ENCODE peak calls at places on chromosome 10, in six cellular contexts. C, R, B, L, Q and V are unnamed samples.
A peak's percentile ranks its signal among the peaks of the same experiment; 100 is the strongest.

GRCh38 chr10:5447071-5447470 is 34.7 kb downstream of the NET1 start:
- DNase-seq in C (no peak), R (no peak), B (peak; percentile 35), L (no peak), Q (no peak), V (no peak)

GRCh38 chr10:73905256-73906018 is 5.5 kb upstream of the PLAU start:
- DNase-seq in C (no peak), R (no peak), B (no peak), L (peak; percentile 95), Q (no peak), V (no peak)

GRCh38 chr10:3887885-3888476 is 103.0 kb upstream of the KLF6 start:
- DNase-seq in C (no peak), R (peak; percentile 83), B (peak; percentile 78), L (peak; percentile 64), Q (peak; percentile 50), V (peak; percentile 96)

GRCh38 chr10:17100586-17100985 is 29.0 kb downstream of the CUBN start:
- DNase-seq in C (no peak), R (no peak), B (no peak), L (no peak), Q (no peak), V (no peak)

GRCh38 chr10:51010977-51011376 is 63.3 kb upstream of the PRKG1 start:
- DNase-seq in C (peak; percentile 47), R (no peak), B (peak; percentile 63), L (peak; percentile 93), Q (no peak), V (no peak)

GRCh38 chr10:110008518-110009339 is 945 bp downstream of the ADD3 start:
- DNase-seq in C (peak; percentile 81), R (no peak), B (no peak), L (peak; percentile 59), Q (peak; percentile 25), V (no peak)

GRCh38 chr10:78907458-78908211 is 161.1 kb upstream of the ZMIZ1 start:
- DNase-seq in C (no peak), R (peak; percentile 56), B (no peak), L (no peak), Q (no peak), V (no peak)

GRCh38 chr10:128130051-128130450 is 3.8 kb upstream of the MKI67 start:
- DNase-seq in C (no peak), R (no peak), B (no peak), L (no peak), Q (no peak), V (no peak)

GRCh38 chr10:43873717-43874116 is 225.0 kb upstream of the ZNF32 start:
- DNase-seq in C (no peak), R (no peak), B (no peak), L (no peak), Q (no peak), V (no peak)

GRCh38 chr10:34813626-34814227 is 1.4 kb downstream of the PARD3 start:
- DNase-seq in C (no peak), R (no peak), B (peak; percentile 30), L (peak; percentile 83), Q (peak; percentile 24), V (peak; percentile 45)

GRCh38 chr10:71713135-71714040 is 6.2 kb downstream of the C10orf105 start:
- DNase-seq in C (peak; percentile 49), R (peak; percentile 96), B (peak; percentile 79), L (no peak), Q (peak; percentile 77), V (peak; percentile 34)

GRCh38 chr10:79246209-79246581 is 101.1 kb upstream of the PPIF start:
- DNase-seq in C (no peak), R (peak; percentile 92), B (no peak), L (no peak), Q (no peak), V (no peak)

GRCh38 chr10:10460452-10460851 is 557.2 kb upstream of the CELF2 start:
- DNase-seq in C (no peak), R (no peak), B (peak; percentile 32), L (no peak), Q (no peak), V (no peak)

GRCh38 chr10:29621161-29621560 is 13.6 kb downstream of the SVIL start:
- DNase-seq in C (no peak), R (peak; percentile 66), B (no peak), L (no peak), Q (no peak), V (peak; percentile 77)

GRCh38 chr10:580796-581195 is 108.7 kb downstream of the DIP2C start:
- DNase-seq in C (no peak), R (no peak), B (peak; percentile 96), L (peak; percentile 67), Q (no peak), V (peak; percentile 85)

GRCh38 chr10:132616170-132616994 is 78.8 kb downstream of the INPP5A start:
- DNase-seq in C (no peak), R (no peak), B (no peak), L (no peak), Q (no peak), V (no peak)

GRCh38 chr10:120493411-120494312 is 36.6 kb downstream of the PLPP4 start:
- DNase-seq in C (no peak), R (no peak), B (no peak), L (no peak), Q (no peak), V (no peak)

GRCh38 chr10:131074682-131075081 is 236.8 kb downstream of the TCERG1L start:
- DNase-seq in C (no peak), R (no peak), B (no peak), L (no peak), Q (no peak), V (no peak)

GRCh38 chr10:93600446-93600860 is 582 bp downstream of the RBP4 start:
- DNase-seq in C (no peak), R (no peak), B (no peak), L (no peak), Q (no peak), V (no peak)

GRCh38 chr10:77925795-77926565 is 575 bp downstream of the DLG5 start:
- DNase-seq in C (no peak), R (peak; percentile 86), B (peak; percentile 28), L (peak; percentile 85), Q (peak; percentile 63), V (no peak)

GRCh38 chr10:19250542-19250941 is 201.9 kb downstream of the MALRD1 start:
- DNase-seq in C (no peak), R (no peak), B (peak; percentile 91), L (peak; percentile 20), Q (no peak), V (peak; percentile 1)

DNA sequence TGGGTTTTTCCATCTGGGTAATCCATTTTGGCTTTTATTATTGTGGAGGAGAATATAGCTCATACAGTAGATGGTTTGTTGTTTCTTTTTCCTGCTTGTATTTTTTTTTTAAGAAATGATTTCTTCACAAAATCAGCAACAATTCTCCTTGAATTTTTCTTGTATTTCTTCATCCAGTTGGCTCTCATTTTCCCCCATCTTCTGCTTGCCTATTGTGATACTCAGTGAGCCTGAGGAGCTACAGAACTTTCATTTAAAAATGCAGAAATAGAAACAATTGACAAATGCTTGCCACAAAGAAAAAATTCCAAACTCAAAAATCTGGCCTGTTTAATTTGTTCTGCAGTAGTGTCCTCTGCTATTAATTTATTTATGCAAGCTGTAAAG is 90.4 kb upstream of the OIT3 start:
- DNase-seq in C (no peak), R (no peak), B (no peak), L (no peak), Q (no peak), V (no peak)
- H3K4me3 ChIP-seq in C (no peak overlapping the region), R (no peak overlapping the region), B (peak overlapping the region; percentile 7), L (peak overlapping the region; percentile 32), Q (no peak overlapping the region), V (no peak overlapping the region)

DNA sequence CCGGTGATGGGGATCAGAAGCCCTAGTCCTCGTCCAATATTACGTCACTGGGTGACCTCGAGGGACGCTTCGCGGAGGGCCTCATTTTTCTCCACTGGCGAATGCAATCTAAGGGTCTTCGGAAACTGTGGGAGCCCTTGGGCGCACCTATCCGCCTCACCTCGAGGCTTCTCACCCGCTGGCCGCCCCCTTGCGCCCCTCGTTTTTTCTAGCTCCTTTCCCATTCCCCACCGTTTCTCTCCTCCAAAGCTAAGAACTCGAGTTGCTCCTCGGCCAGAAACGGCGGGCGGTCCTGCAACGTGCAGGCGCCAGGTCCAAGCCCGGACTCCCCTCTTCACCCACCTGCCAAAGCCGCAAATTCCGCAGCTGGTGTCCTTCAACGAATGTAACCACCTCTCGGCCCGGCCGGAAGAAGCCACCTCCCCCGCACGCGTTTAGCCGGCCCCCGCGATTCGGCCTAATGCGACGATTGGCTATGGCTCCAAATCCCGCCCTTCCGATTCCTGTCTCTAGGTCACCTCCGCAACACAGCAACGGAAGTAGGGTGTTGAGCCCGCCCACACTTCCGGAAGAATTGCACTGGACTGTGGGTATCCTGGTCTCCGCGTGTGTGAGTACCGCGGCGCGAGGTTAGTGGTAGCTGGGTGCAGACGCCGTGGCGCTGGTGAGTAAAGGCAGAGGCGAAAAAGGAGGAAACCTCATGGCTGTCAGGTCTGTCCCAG is at the start of the genes ATP5MK and PDCD11:
- DNase-seq in C (peak; percentile 99), R (peak; percentile 98), B (peak; percentile 96), L (peak; percentile 95), Q (peak; percentile 89), V (peak; percentile 99)
- TF ChIP-seq CTCF in C (no peak), R (no peak), B (peak; percentile 25), L (no peak), Q (no peak), V (peak; percentile 51)

GRCh38 chr10:91607661-91608442 is 25.0 kb downstream of the PPP1R3C start:
- DNase-seq in C (no peak), R (no peak), B (no peak), L (no peak), Q (no peak), V (peak; percentile 25)

GRCh38 chr10:91614254-91614624 is 18.6 kb downstream of the PPP1R3C start:
- DNase-seq in C (no peak), R (no peak), B (peak; percentile 89), L (peak; percentile 62), Q (no peak), V (peak; percentile 77)

GRCh38 chr10:91613411-91614253 is 19.2 kb downstream of the PPP1R3C start:
- DNase-seq in C (no peak), R (no peak), B (peak; percentile 96), L (peak; percentile 93), Q (peak; percentile 40), V (peak; percentile 98)

GRCh38 chr10:91610919-91611318 is 22.0 kb downstream of the PPP1R3C start:
- DNase-seq in C (no peak), R (no peak), B (no peak), L (no peak), Q (no peak), V (no peak)

GRCh38 chr10:91610444-91610843 is 22.4 kb downstream of the PPP1R3C start:
- DNase-seq in C (no peak), R (no peak), B (no peak), L (no peak), Q (no peak), V (no peak)
- H3K27ac ChIP-seq in C (no peak overlapping the region), R (peak overlapping the region; percentile 74), B (no peak overlapping the region), L (no peak overlapping the region), Q (no peak overlapping the region), V (no peak overlapping the region)

DNA sequence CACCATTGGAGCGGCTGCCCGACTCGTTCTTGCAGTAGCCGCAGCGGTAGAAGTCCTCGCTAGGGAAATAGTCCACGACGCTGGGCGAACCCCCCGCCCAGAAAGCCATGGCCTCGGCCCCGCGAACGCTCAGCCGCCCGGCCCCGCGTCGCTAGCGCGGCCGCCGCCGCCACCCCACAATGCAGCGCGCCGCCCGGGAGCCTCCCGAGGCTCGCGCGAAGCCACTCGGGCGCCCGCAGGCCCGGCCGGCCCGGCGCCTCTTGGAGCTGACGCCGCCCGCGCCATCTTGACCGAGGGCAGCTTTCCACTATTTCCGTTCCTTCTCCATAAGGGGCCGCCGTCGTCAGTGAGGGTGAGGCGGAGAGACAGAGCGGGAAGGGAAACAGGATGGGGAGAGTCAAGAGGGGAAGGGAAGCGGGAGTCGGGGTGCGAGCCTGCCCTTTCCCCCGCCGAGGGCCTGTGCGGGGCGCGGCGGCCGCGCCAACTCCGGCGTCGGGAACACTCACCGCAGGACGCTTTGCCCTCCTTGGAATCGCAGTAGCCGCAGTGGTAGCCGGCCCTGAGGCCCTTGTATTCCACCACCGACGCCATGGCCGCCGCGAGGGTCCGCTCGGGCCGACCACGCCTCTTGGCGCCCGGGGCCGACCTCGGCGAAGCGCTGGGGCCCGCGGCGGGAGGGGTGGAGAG is at the start of gene ATE1:
- DNase-seq in C (peak; percentile 90), R (peak; percentile 95), B (peak; percentile 92), L (peak; percentile 84), Q (peak; percentile 76), V (peak; percentile 86)
- H3K4me3 ChIP-seq in C (peak within 1 kb of the TSS; percentile 96), R (peak within 1 kb of the TSS; percentile 78), B (peak within 1 kb of the TSS; percentile 95), L (peak within 1 kb of the TSS; percentile 77), Q (peak within 1 kb of the TSS; percentile 73), V (peak within 1 kb of the TSS; percentile 86)